ENCODE peak calls at places on chromosomes 3 and 15, in nine cellular contexts. K, D, Y, S, Z, E, X, C and P are unnamed samples.

GRCh38 chr3:110859993-110860392 is 211.6 kb upstream of the NECTIN3 start:
- DNase-seq in K (no peak), D (no peak), Y (no peak), S (no peak), Z (no peak), E (no peak), X (no peak), C (no peak), P (no peak)

GRCh38 chr3:11200679-11200952 is 46.3 kb downstream of the HRH1 start:
- DNase-seq in K (no peak), D (no peak), Y (no peak), S (no peak), Z (no peak), E (no peak), X (no peak), C (no peak), P (no peak)

GRCh38 chr3:156449712-156450574 is 105.0 kb downstream of the SSR3 start:
- DNase-seq in K (peak), D (no peak), Y (no peak), S (no peak), Z (no peak), E (no peak), X (peak), C (peak), P (peak)

GRCh38 chr3:9201278-9201677 is 48.2 kb downstream of the SRGAP3 start:
- DNase-seq in K (no peak), D (no peak), Y (no peak), S (no peak), Z (no peak), E (no peak), X (no peak), C (no peak), P (no peak)

GRCh38 chr3:153070153-153070868 is 91.7 kb upstream of the RAP2B start:
- DNase-seq in K (no peak), D (no peak), Y (no peak), S (no peak), Z (no peak), E (no peak), X (no peak), C (peak), P (no peak)

GRCh38 chr15:67836134-67836455 is 3.8 kb downstream of the RNU6-1 start:
- DNase-seq in K (no peak), D (no peak), Y (no peak), S (no peak), Z (no peak), E (no peak), X (no peak), C (no peak), P (no peak)

GRCh38 chr3:117407317-117407716 is 697.7 kb downstream of the TUSC7 start:
- DNase-seq in K (no peak), D (no peak), Y (no peak), S (no peak), Z (no peak), E (no peak), X (peak), C (peak), P (no peak)

GRCh38 chr3:27791956-27792355 is 69.8 kb upstream of the EOMES start:
- DNase-seq in K (no peak), D (no peak), Y (no peak), S (no peak), Z (no peak), E (no peak), X (no peak), C (no peak), P (no peak)

GRCh38 chr3:55269636-55270035 is 217.5 kb downstream of the WNT5A start:
- DNase-seq in K (no peak), D (no peak), Y (no peak), S (no peak), Z (no peak), E (no peak), X (no peak), C (no peak), P (no peak)

GRCh38 chr3:103127737-103128136 is 692.9 kb downstream of the ZPLD1 start:
- DNase-seq in K (no peak), D (no peak), Y (no peak), S (no peak), Z (no peak), E (no peak), X (no peak), C (no peak), P (peak)
- TF ChIP-seq CTCF in K (no peak), D (no peak), Y (no peak), S (no peak), Z (no peak), E (no peak), X (no peak), C (no peak), P (no peak)

DNA sequence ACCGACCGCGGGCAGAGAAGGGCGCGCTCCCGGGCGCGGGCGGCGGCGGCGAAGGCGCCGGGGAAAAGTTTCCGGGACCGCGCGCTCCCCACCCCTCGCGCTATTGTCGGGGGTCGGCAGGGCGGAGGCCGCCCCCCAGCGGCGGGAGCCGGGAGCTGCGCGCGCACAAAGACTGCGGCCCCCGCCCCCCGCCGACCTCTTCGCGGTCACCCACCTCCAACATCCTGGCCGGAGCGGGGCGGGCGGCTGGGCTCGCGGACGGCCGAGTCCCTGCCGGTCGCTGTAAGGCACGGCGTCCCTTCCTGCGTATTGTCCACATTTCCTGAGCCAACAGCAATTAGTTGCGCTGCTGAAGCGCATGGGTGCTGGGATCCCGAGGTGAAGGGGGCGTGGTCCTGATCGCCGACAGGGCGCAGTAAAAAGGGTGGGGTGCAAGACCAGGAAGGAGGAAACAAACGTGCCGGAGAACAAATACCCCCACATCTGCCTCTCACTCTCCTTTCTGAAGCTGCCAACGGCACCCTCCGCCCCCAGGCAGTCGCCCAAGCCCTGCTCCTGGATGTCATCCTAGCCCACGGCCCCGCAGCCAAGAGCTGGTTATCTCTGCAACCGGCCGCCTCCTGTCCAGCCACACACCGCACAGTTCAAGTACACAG is at the start of gene TMEM44:
- DNase-seq in K (peak), D (no peak), Y (peak), S (peak), Z (peak), E (peak), X (peak), C (peak), P (peak)
- TF ChIP-seq CTCF in K (peak), D (peak), Y (peak), S (peak), Z (peak), E (peak), X (peak), C (peak), P (peak)

DNA sequence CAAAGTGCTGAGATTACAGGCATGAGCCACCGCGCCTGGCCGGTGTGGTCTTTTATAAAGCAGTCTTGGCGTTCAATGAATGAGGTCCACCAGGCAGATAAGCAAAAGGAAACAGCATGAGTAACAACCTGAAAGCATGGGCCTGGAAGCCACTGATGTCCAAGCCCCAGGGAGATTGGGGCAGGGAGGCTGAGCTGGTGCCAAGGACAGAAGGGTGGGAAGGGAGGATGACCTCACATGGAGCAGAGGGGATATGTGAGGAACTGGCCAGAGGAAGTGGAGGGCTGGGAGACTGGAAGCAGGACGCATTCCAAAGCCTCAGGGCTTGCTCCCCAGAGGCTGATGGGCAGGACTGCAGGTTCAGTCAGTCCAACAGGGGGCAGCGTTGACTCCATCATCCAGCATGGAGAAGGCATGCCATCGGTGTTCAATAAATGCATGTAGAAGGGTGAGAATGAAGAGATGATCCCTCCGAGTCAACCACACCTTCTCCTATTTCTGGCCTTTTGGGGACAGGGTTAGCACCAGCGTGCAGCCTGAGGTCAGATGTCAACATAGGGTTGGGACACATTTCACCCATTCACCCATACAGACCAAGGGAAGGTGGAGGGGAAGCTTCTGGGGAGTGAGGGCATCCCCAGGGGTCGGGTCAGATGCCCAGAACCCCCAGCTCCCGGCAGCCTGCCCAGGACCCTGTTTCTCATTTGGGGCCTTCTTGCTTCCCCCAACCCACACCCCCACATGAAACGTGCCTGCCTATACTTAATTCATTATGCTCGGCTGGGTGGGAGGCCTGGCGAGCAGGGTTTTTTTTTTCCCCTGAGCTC is 14.8 kb downstream of the MYL3 start:
- DNase-seq in K (peak), D (no peak), Y (peak), S (no peak), Z (peak), E (no peak), X (no peak), C (peak), P (no peak)
- TF ChIP-seq CTCF in K (peak), D (no peak), Y (peak), S (no peak), Z (peak), E (peak), X (no peak), C (peak), P (no peak)

DNA sequence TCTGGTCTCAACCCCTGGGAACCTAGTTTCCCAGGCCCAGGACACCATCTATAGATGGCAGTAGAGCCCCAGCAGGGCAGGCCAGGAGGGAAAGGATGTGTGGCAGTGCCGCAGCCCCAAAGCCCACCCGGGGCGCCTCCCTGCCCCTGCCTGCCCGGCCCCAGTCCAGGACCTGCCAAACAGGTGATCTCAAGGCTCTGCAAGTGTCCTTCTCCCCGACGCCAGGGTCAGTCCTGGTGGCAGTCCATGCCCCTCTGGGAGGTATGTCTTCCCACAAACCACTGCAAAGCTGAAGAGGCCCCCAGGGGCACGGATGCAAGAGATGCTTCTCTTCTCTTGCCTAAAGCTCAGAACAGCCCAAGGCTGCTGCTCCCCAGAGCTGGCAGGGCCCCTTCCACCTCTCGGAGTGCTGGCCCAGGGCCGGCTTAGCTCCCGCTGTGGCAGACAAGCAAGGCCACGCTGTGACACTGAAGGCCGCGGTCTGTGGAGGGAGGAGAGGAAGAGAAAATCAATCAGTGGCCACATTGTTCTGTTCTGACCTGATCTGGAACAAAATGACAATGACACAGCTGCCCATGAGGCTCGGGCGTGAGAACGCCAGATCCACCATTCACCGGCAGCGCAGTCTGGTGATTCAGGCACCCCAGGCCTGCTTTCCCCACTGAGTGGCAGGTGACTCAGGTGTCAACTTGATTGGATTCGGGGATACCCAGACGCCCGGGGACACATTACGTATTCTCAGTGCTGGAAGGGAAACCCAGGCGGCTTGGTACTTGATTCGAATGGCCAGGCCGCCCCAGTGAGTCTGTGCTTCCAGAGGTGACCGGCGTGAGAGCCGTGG is 34.0 kb downstream of the KLHL25 start:
- DNase-seq in K (no peak), D (no peak), Y (no peak), S (no peak), Z (no peak), E (peak), X (no peak), C (no peak), P (no peak)
- TF ChIP-seq CTCF in K (no peak), D (no peak), Y (peak), S (no peak), Z (no peak), E (peak), X (no peak), C (no peak), P (no peak)

DNA sequence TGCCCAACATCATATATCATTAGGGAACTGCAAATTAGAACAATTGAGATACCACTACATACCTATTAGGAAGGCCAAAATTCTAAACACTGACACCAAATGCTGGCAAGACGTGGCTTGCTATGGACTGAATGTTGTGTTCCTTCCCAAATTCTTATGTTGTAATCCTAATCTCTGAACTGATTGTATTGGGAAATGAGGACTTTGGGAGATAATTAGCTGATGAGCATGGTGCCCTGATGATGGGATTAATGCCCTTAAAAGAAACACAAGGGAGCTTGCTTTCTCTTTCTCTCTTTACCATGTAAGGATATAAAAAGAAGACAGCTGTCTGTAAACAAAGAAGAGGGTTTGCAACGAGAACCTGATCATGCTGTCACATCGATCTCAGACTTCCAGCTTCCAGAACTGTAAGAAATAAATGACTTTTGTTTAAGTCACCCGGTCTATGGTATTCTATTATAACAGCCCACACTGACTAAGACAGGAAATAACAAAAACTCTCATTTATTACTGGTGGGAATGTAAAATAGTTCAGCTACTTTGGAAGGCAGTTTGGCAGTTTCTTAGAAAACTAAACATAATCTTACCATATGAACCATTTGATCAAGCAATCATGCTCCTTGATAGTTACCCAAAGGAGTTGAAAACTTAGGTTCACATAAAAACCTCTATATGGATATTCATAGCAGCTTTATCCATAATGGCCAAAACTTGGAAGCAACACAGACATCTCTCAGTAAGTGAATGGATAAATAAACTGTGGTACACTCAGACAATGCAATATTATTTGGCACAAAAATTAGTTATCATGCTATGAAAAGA is 458.3 kb upstream of the CBLB start:
- DNase-seq in K (no peak), D (no peak), Y (no peak), S (no peak), Z (no peak), E (no peak), X (no peak), C (no peak), P (no peak)
- TF ChIP-seq CTCF in K (no peak), D (no peak), Y (no peak), S (no peak), Z (no peak), E (no peak), X (no peak), C (no peak), P (no peak)

GRCh38 chr3:185199671-185200070 is 46.8 kb upstream of the C3orf70 start:
- DNase-seq in K (no peak), D (no peak), Y (no peak), S (no peak), Z (no peak), E (no peak), X (no peak), C (no peak), P (no peak)
- TF ChIP-seq CTCF in K (no peak), D (no peak), Y (peak), S (no peak), Z (no peak), E (no peak), X (no peak), C (no peak), P (no peak)

DNA sequence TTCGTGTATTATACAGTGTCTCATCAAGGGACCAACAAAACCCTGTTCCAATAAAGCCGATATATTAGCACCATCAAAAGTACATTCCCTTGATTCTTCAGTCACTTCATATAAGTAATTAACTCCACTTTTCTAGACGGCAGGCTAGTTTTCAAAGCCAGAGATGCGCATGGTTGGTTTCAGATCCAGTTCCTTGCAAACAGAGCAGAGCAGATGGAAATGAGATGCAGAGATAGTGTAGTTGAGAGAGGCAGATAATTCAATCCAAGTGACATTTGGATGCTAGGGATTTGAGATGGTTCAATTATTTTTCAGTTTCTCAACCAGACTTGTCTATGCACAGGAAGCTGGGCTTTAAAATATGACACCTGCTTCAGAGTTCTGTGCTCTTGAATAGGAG is 581.0 kb downstream of the EDEM1 start:
- DNase-seq in K (no peak), D (no peak), Y (no peak), S (no peak), Z (no peak), E (no peak), X (no peak), C (no peak), P (no peak)
- TF ChIP-seq CTCF in K (no peak), D (no peak), Y (no peak), S (no peak), Z (no peak), E (no peak), X (no peak), C (no peak), P (no peak)

GRCh38 chr3:65170357-65171090 is 482.7 kb upstream of the ADAMTS9 start:
- DNase-seq in K (no peak), D (no peak), Y (no peak), S (no peak), Z (no peak), E (peak), X (peak), C (peak), P (no peak)

GRCh38 chr3:65166531-65166930 is 478.7 kb upstream of the ADAMTS9 start:
- DNase-seq in K (no peak), D (no peak), Y (no peak), S (no peak), Z (no peak), E (no peak), X (no peak), C (no peak), P (no peak)

GRCh38 chr3:65173841-65174240 is 486.0 kb upstream of the ADAMTS9 start:
- DNase-seq in K (no peak), D (no peak), Y (no peak), S (no peak), Z (no peak), E (no peak), X (no peak), C (no peak), P (no peak)

DNA sequence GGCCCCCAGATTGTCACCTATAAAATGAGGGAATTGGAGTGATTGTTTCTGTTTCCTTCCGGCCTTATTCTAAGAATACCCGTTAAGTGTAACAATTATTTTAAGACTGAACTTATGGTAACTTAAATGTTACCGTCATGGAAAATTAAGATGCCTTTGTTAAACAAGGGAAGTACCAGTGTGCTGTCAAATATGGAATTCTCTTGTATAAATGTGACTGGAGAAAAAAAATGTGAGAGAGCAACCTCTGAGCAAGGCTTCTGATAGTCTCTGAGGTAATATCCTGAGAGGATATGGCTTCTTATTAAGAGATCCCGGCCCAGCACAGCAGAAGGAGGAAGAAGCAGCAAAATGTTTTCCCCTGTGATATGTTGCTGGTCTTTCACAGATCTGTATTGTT is 480.7 kb upstream of the ADAMTS9 start:
- DNase-seq in K (no peak), D (no peak), Y (no peak), S (no peak), Z (no peak), E (no peak), X (no peak), C (no peak), P (no peak)
- TF ChIP-seq CTCF in K (no peak), D (no peak), Y (no peak), S (no peak), Z (no peak), E (no peak), X (no peak), C (no peak), P (no peak)

GRCh38 chr3:14300721-14301377 is 101.6 kb upstream of the SLC6A6 start:
- DNase-seq in K (no peak), D (no peak), Y (no peak), S (no peak), Z (no peak), E (no peak), X (no peak), C (no peak), P (no peak)
- TF ChIP-seq CTCF in K (no peak), D (no peak), Y (no peak), S (no peak), Z (no peak), E (no peak), X (no peak), C (no peak), P (no peak)

GRCh38 chr15:52438047-52438446 is 90.6 kb downstream of the MYO5A start:
- DNase-seq in K (no peak), D (no peak), Y (no peak), S (no peak), Z (no peak), E (no peak), X (no peak), C (peak), P (no peak)
- TF ChIP-seq CTCF in K (no peak), D (no peak), Y (no peak), S (no peak), Z (no peak), E (no peak), X (no peak), C (no peak), P (no peak)